ENCODE peak calls at places on chromosomes 12 and 14, in four cellular contexts. B, P, W and Y are unnamed samples.

GRCh38 chr14:91649930-91650329 is 82.0 kb downstream of the CATSPERB start:
- DNase-seq in P (no peak), W (peak), B (peak), Y (no peak)

GRCh38 chr12:105476616-105477015 is 146.1 kb downstream of the C12orf75 start:
- DNase-seq in W (no peak), B (no peak), P (no peak), Y (no peak)

GRCh38 chr14:29735459-29735858 is 192.2 kb downstream of the PRKD1 start:
- DNase-seq in W (no peak), P (no peak), B (no peak), Y (no peak)

GRCh38 chr14:54627718-54628345 is 60.9 kb downstream of the SAMD4A start:
- DNase-seq in W (no peak), B (peak), P (peak), Y (no peak)

GRCh38 chr14:97251423-97252155 is 454.4 kb downstream of the VRK1 start:
- DNase-seq in P (no peak), B (peak), W (no peak), Y (no peak)

GRCh38 chr12:1474059-1474537 is 120.3 kb downstream of the FBXL14 start:
- DNase-seq in P (no peak), B (no peak), W (peak), Y (peak)

GRCh38 chr12:31578632-31579031 is 12.3 kb downstream of the DENND5B start:
- DNase-seq in B (no peak), W (no peak), P (no peak), Y (no peak)

GRCh38 chr12:105933671-105934665 is 204.8 kb downstream of the NUAK1 start:
- DNase-seq in P (no peak), W (no peak), B (no peak), Y (no peak)

GRCh38 chr14:85907536-85907935 is 377.6 kb downstream of the FLRT2 start:
- DNase-seq in W (no peak), B (no peak), P (no peak), Y (no peak)

GRCh38 chr14:99986416-99986815 is 78.8 kb upstream of the EVL start:
- DNase-seq in P (no peak), B (no peak), W (no peak), Y (no peak)

GRCh38 chr14:87255046-87255445 is 737.9 kb downstream of the GALC start:
- DNase-seq in B (no peak), W (no peak), P (no peak), Y (no peak)

GRCh38 chr12:115617391-115617790 is 660.1 kb downstream of the MED13L start:
- DNase-seq in P (no peak), W (no peak), B (peak), Y (no peak)

GRCh38 chr14:32623300-32624093 is 294.4 kb downstream of the AKAP6 start:
- DNase-seq in B (no peak), P (no peak), W (no peak), Y (no peak)

GRCh38 chr14:54278087-54278486 is 118.7 kb upstream of the CDKN3 start:
- DNase-seq in P (no peak), W (peak), B (no peak), Y (no peak)

GRCh38 chr12:112380663-112381420 is 1.4 kb downstream of the HECTD4 start:
- DNase-seq in W (no peak), B (peak), P (peak), Y (no peak)

GRCh38 chr14:37037636-37038387 is 134.6 kb downstream of the SLC25A21 start:
- DNase-seq in W (no peak), B (no peak), P (no peak), Y (no peak)

GRCh38 chr12:54383041-54383609 is 1.4 kb downstream of the ZNF385A start:
- DNase-seq in W (no peak), B (no peak), P (peak), Y (no peak)

GRCh38 chr12:97022831-97023230 is 115.8 kb downstream of the NEDD1 start:
- DNase-seq in B (no peak), W (peak), P (no peak), Y (no peak)

GRCh38 chr14:62015248-62015647 is 253.0 kb downstream of the SNAPC1 start:
- DNase-seq in W (no peak), P (no peak), B (no peak), Y (no peak)

GRCh38 chr12:108638141-108638823 is 4.6 kb upstream of the SELPLG start:
- DNase-seq in B (peak), P (peak), W (no peak), Y (no peak)

GRCh38 chr14:104827173-104828055 is 26.5 kb downstream of the ZBTB42 start:
- DNase-seq in B (peak), P (peak), W (peak), Y (no peak)

GRCh38 chr12:131249291-131250027 is 295.8 kb downstream of the ADGRD1 start:
- DNase-seq in B (no peak), P (no peak), W (no peak), Y (no peak)

GRCh38 chr14:105028251-105028927 is 7.5 kb upstream of the CDCA4 start:
- DNase-seq in P (no peak), B (no peak), W (no peak), Y (no peak)

GRCh38 chr14:64714432-64715025 is 10.3 kb downstream of the PLEKHG3 start:
- DNase-seq in W (no peak), B (no peak), P (no peak), Y (no peak)

GRCh38 chr14:21874167-21874566 is 200.5 kb upstream of the OR4E1 start:
- DNase-seq in B (no peak), W (no peak), P (no peak), Y (no peak)

GRCh38 chr14:33530358-33530757 is 420.5 kb downstream of the EGLN3 start:
- DNase-seq in B (no peak), W (no peak), P (no peak), Y (no peak)